ENCODE peak calls at places on chromosome 13, in seven cellular contexts. One of them, this sample, is unnamed.

GRCh38 chr13:95882121-95882520 is 171.1 kb downstream of the UGGT2 start:
- DNase-seq in AG10803: no peak
- DNase-seq in stimulated activated CD4-positive, alpha-beta T cell treated with anti-CD3 and anti-CD28 coated beads, Interleukin-4, amount 100 ng/mL, for 1 hour: no peak
- DNase-seq in DMS153: no peak
- DNase-seq in RPMI8226: no peak
- DNase-seq in cardiac muscle cell: no peak
- DNase-seq in naive B cell: no peak
- DNase-seq in this sample: no peak

GRCh38 chr13:40438999-40439797 is 227.2 kb downstream of the FOXO1 start:
- DNase-seq in stimulated activated CD4-positive, alpha-beta T cell treated with anti-CD3 and anti-CD28 coated beads, Interleukin-4, amount 100 ng/mL, for 1 hour: no peak
- DNase-seq in AG10803: peak
- DNase-seq in DMS153: no peak
- DNase-seq in naive B cell: no peak
- DNase-seq in cardiac muscle cell: peak
- DNase-seq in RPMI8226: no peak
- DNase-seq in this sample: no peak

GRCh38 chr13:111323950-111324651 is 3.7 kb downstream of the TEX29 start:
- DNase-seq in DMS153: no peak
- DNase-seq in RPMI8226: no peak
- DNase-seq in stimulated activated CD4-positive, alpha-beta T cell treated with anti-CD3 and anti-CD28 coated beads, Interleukin-4, amount 100 ng/mL, for 1 hour: no peak
- DNase-seq in naive B cell: no peak
- DNase-seq in AG10803: no peak
- DNase-seq in cardiac muscle cell: no peak
- DNase-seq in this sample: no peak

GRCh38 chr13:99385940-99386339 is 78.7 kb upstream of the GPR183 start:
- DNase-seq in AG10803: no peak
- DNase-seq in DMS153: no peak
- DNase-seq in cardiac muscle cell: no peak
- DNase-seq in RPMI8226: no peak
- DNase-seq in naive B cell: no peak
- DNase-seq in stimulated activated CD4-positive, alpha-beta T cell treated with anti-CD3 and anti-CD28 coated beads, Interleukin-4, amount 100 ng/mL, for 1 hour: no peak
- DNase-seq in this sample: no peak

GRCh38 chr13:32537580-32538233 is 888 bp downstream of the N4BP2L2 start:
- DNase-seq in DMS153: no peak
- DNase-seq in AG10803: peak
- DNase-seq in cardiac muscle cell: no peak
- DNase-seq in naive B cell: no peak
- DNase-seq in stimulated activated CD4-positive, alpha-beta T cell treated with anti-CD3 and anti-CD28 coated beads, Interleukin-4, amount 100 ng/mL, for 1 hour: peak
- DNase-seq in RPMI8226: no peak
- DNase-seq in this sample: peak

GRCh38 chr13:23469901-23470525 is 36.5 kb upstream of the SACS start:
- DNase-seq in AG10803: peak
- DNase-seq in naive B cell: no peak
- DNase-seq in stimulated activated CD4-positive, alpha-beta T cell treated with anti-CD3 and anti-CD28 coated beads, Interleukin-4, amount 100 ng/mL, for 1 hour: no peak
- DNase-seq in DMS153: no peak
- DNase-seq in cardiac muscle cell: no peak
- DNase-seq in RPMI8226: no peak
- DNase-seq in this sample: no peak

GRCh38 chr13:97327521-97328221 is 105.5 kb downstream of the MBNL2 start:
- DNase-seq in AG10803: no peak
- DNase-seq in RPMI8226: no peak
- DNase-seq in stimulated activated CD4-positive, alpha-beta T cell treated with anti-CD3 and anti-CD28 coated beads, Interleukin-4, amount 100 ng/mL, for 1 hour: no peak
- DNase-seq in cardiac muscle cell: peak
- DNase-seq in DMS153: no peak
- DNase-seq in naive B cell: no peak
- DNase-seq in this sample: peak

GRCh38 chr13:108645376-108645775 is 16.0 kb downstream of the MYO16 start:
- DNase-seq in DMS153: no peak
- DNase-seq in naive B cell: no peak
- DNase-seq in AG10803: no peak
- DNase-seq in cardiac muscle cell: no peak
- DNase-seq in stimulated activated CD4-positive, alpha-beta T cell treated with anti-CD3 and anti-CD28 coated beads, Interleukin-4, amount 100 ng/mL, for 1 hour: no peak
- DNase-seq in RPMI8226: no peak
- DNase-seq in this sample: no peak

GRCh38 chr13:45875951-45876350 is 24.4 kb upstream of the SIAH3 start:
- DNase-seq in cardiac muscle cell: no peak
- DNase-seq in stimulated activated CD4-positive, alpha-beta T cell treated with anti-CD3 and anti-CD28 coated beads, Interleukin-4, amount 100 ng/mL, for 1 hour: no peak
- DNase-seq in RPMI8226: no peak
- DNase-seq in naive B cell: no peak
- DNase-seq in AG10803: no peak
- DNase-seq in DMS153: no peak
- DNase-seq in this sample: no peak

GRCh38 chr13:32117696-32118095 is 86.1 kb downstream of the FRY start:
- DNase-seq in DMS153: peak
- DNase-seq in RPMI8226: peak
- DNase-seq in stimulated activated CD4-positive, alpha-beta T cell treated with anti-CD3 and anti-CD28 coated beads, Interleukin-4, amount 100 ng/mL, for 1 hour: no peak
- DNase-seq in AG10803: no peak
- DNase-seq in naive B cell: no peak
- DNase-seq in cardiac muscle cell: no peak
- DNase-seq in this sample: no peak

GRCh38 chr13:45332831-45333219 is 8.2 kb downstream of the TPT1 start:
- DNase-seq in DMS153: no peak
- DNase-seq in stimulated activated CD4-positive, alpha-beta T cell treated with anti-CD3 and anti-CD28 coated beads, Interleukin-4, amount 100 ng/mL, for 1 hour: no peak
- DNase-seq in AG10803: no peak
- DNase-seq in cardiac muscle cell: no peak
- DNase-seq in naive B cell: no peak
- DNase-seq in RPMI8226: no peak
- DNase-seq in this sample: no peak

GRCh38 chr13:73765651-73766384 is 368.4 kb downstream of the KLF12 start:
- DNase-seq in DMS153: peak
- DNase-seq in RPMI8226: peak
- DNase-seq in AG10803: peak
- DNase-seq in naive B cell: peak
- DNase-seq in stimulated activated CD4-positive, alpha-beta T cell treated with anti-CD3 and anti-CD28 coated beads, Interleukin-4, amount 100 ng/mL, for 1 hour: peak
- DNase-seq in cardiac muscle cell: peak
- DNase-seq in this sample: no peak

GRCh38 chr13:29131159-29131558 is 311.0 kb downstream of the MTUS2 start:
- DNase-seq in stimulated activated CD4-positive, alpha-beta T cell treated with anti-CD3 and anti-CD28 coated beads, Interleukin-4, amount 100 ng/mL, for 1 hour: no peak
- DNase-seq in cardiac muscle cell: no peak
- DNase-seq in DMS153: no peak
- DNase-seq in AG10803: no peak
- DNase-seq in RPMI8226: no peak
- DNase-seq in naive B cell: no peak
- DNase-seq in this sample: no peak

GRCh38 chr13:110618780-110619179 is 3.4 kb downstream of the NAXD start:
- DNase-seq in DMS153: no peak
- DNase-seq in AG10803: no peak
- DNase-seq in cardiac muscle cell: no peak
- DNase-seq in RPMI8226: no peak
- DNase-seq in stimulated activated CD4-positive, alpha-beta T cell treated with anti-CD3 and anti-CD28 coated beads, Interleukin-4, amount 100 ng/mL, for 1 hour: no peak
- DNase-seq in naive B cell: no peak
- DNase-seq in this sample: no peak

GRCh38 chr13:99312493-99312883 is 5.3 kb upstream of the GPR183 start:
- DNase-seq in naive B cell: no peak
- DNase-seq in stimulated activated CD4-positive, alpha-beta T cell treated with anti-CD3 and anti-CD28 coated beads, Interleukin-4, amount 100 ng/mL, for 1 hour: no peak
- DNase-seq in RPMI8226: no peak
- DNase-seq in DMS153: no peak
- DNase-seq in AG10803: peak
- DNase-seq in cardiac muscle cell: peak
- DNase-seq in this sample: no peak

GRCh38 chr13:79483302-79483701 is 2.3 kb downstream of the NDFIP2 start:
- DNase-seq in stimulated activated CD4-positive, alpha-beta T cell treated with anti-CD3 and anti-CD28 coated beads, Interleukin-4, amount 100 ng/mL, for 1 hour: no peak
- DNase-seq in DMS153: no peak
- DNase-seq in naive B cell: no peak
- DNase-seq in cardiac muscle cell: peak
- DNase-seq in RPMI8226: no peak
- DNase-seq in AG10803: peak
- DNase-seq in this sample: no peak

GRCh38 chr13:38685974-38686571 is 804 bp upstream of the FREM2 start:
- DNase-seq in AG10803: no peak
- DNase-seq in naive B cell: no peak
- DNase-seq in cardiac muscle cell: peak
- DNase-seq in DMS153: no peak
- DNase-seq in stimulated activated CD4-positive, alpha-beta T cell treated with anti-CD3 and anti-CD28 coated beads, Interleukin-4, amount 100 ng/mL, for 1 hour: no peak
- DNase-seq in RPMI8226: peak
- DNase-seq in this sample: no peak

GRCh38 chr13:42832341-42833153 is 51.2 kb downstream of the FAM216B start:
- DNase-seq in RPMI8226: no peak
- DNase-seq in naive B cell: no peak
- DNase-seq in DMS153: no peak
- DNase-seq in AG10803: peak
- DNase-seq in cardiac muscle cell: peak
- DNase-seq in stimulated activated CD4-positive, alpha-beta T cell treated with anti-CD3 and anti-CD28 coated beads, Interleukin-4, amount 100 ng/mL, for 1 hour: no peak
- DNase-seq in this sample: no peak

GRCh38 chr13:93847162-93847561 is 620.6 kb downstream of the GPC6 start:
- DNase-seq in DMS153: no peak
- DNase-seq in AG10803: peak
- DNase-seq in naive B cell: no peak
- DNase-seq in RPMI8226: no peak
- DNase-seq in cardiac muscle cell: peak
- DNase-seq in stimulated activated CD4-positive, alpha-beta T cell treated with anti-CD3 and anti-CD28 coated beads, Interleukin-4, amount 100 ng/mL, for 1 hour: no peak
- DNase-seq in this sample: no peak

GRCh38 chr13:76937416-76937815 is 10.9 kb upstream of the ACOD1 start:
- DNase-seq in stimulated activated CD4-positive, alpha-beta T cell treated with anti-CD3 and anti-CD28 coated beads, Interleukin-4, amount 100 ng/mL, for 1 hour: no peak
- DNase-seq in naive B cell: no peak
- DNase-seq in AG10803: peak
- DNase-seq in cardiac muscle cell: peak
- DNase-seq in RPMI8226: no peak
- DNase-seq in DMS153: no peak
- DNase-seq in this sample: no peak

GRCh38 chr13:99836291-99836690 is 135.3 kb downstream of the ZIC5 start:
- DNase-seq in naive B cell: no peak
- DNase-seq in AG10803: no peak
- DNase-seq in stimulated activated CD4-positive, alpha-beta T cell treated with anti-CD3 and anti-CD28 coated beads, Interleukin-4, amount 100 ng/mL, for 1 hour: no peak
- DNase-seq in RPMI8226: no peak
- DNase-seq in DMS153: no peak
- DNase-seq in cardiac muscle cell: no peak
- DNase-seq in this sample: no peak

GRCh38 chr13:72643339-72643989 is 84.0 kb downstream of the MZT1 start:
- DNase-seq in cardiac muscle cell: peak
- DNase-seq in DMS153: no peak
- DNase-seq in RPMI8226: peak
- DNase-seq in stimulated activated CD4-positive, alpha-beta T cell treated with anti-CD3 and anti-CD28 coated beads, Interleukin-4, amount 100 ng/mL, for 1 hour: peak
- DNase-seq in AG10803: peak
- DNase-seq in naive B cell: peak
- DNase-seq in this sample: peak

GRCh38 chr13:44451109-44451508 is 77.5 kb downstream of the SERP2 start:
- DNase-seq in AG10803: no peak
- DNase-seq in naive B cell: no peak
- DNase-seq in stimulated activated CD4-positive, alpha-beta T cell treated with anti-CD3 and anti-CD28 coated beads, Interleukin-4, amount 100 ng/mL, for 1 hour: no peak
- DNase-seq in DMS153: no peak
- DNase-seq in RPMI8226: no peak
- DNase-seq in cardiac muscle cell: no peak
- DNase-seq in this sample: no peak